ENCODE peak calls at places on chromosomes 1 and 21, in eight cellular contexts. I is pancreas; B is CD4-positive, alpha-beta T cell; Y is mesenchymal stem cell; N is ACHN; O is SW480; Z is NCI-H1105 treated with DMSO at 0.1 percent for 48 hours; G is stimulated activated CD8-positive, alpha-beta memory T cell treated with anti-CD3 and anti-CD28 coated beads, Interleukin-15, amount 100 ng/mL, for 1 hour. W is an unnamed sample.
A peak's percentile ranks its signal among the peaks of the same experiment; 100 is the strongest.

GRCh38 chr1:232033285-232033684 is 406.7 kb downstream of the DISC1 start:
- DNase-seq in G (no peak), Y (peak; percentile 18), Z (no peak), N (no peak), I (no peak), O (no peak), B (no peak), W (no peak)

GRCh38 chr21:14382486-14382834 is 486 bp downstream of the HSPA13 start:
- DNase-seq in I (no peak), N (no peak), O (no peak), G (no peak), B (no peak), Y (no peak), Z (peak; percentile 68), W (no peak)

GRCh38 chr1:8818325-8818775 is 910 bp upstream of the RERE start:
- DNase-seq in Y (peak; percentile 85), G (no peak), B (no peak), Z (peak; percentile 64), N (peak; percentile 71), O (peak; percentile 66), I (no peak), W (no peak)

GRCh38 chr1:10631121-10631810 is 156.5 kb downstream of the PEX14 start:
- DNase-seq in O (no peak), G (no peak), B (no peak), Z (no peak), N (no peak), Y (no peak), I (peak; percentile 64), W (peak; percentile 24)

GRCh38 chr1:206674745-206675175 is 9.9 kb upstream of the MAPKAPK2 start:
- DNase-seq in G (no peak), N (peak; percentile 90), O (no peak), I (peak; percentile 29), Z (no peak), B (no peak), Y (peak; percentile 99), W (no peak)

GRCh38 chr1:145878724-145879123 is 6.9 kb downstream of the ANKRD35 start:
- DNase-seq in O (no peak), Z (no peak), N (no peak), Y (peak; percentile 26), I (no peak), G (no peak), B (no peak), W (no peak)

GRCh38 chr1:153697191-153697872 is 18.8 kb downstream of the NPR1 start:
- DNase-seq in N (no peak), O (no peak), G (no peak), I (no peak), Y (no peak), Z (no peak), B (no peak), W (peak; percentile 43)

GRCh38 chr1:169090308-169090899 is 16.1 kb upstream of the ATP1B1 start:
- DNase-seq in Z (no peak), N (no peak), G (no peak), B (no peak), I (no peak), O (no peak), Y (no peak), W (no peak)

GRCh38 chr1:233290609-233291008 is 4.9 kb downstream of the PCNX2 start:
- DNase-seq in I (no peak), G (no peak), Y (no peak), O (no peak), B (no peak), N (no peak), Z (no peak), W (no peak)

GRCh38 chr1:52204696-52205095 is 62.8 kb downstream of the ZFYVE9 start:
- DNase-seq in N (no peak), Z (no peak), O (no peak), B (no peak), I (no peak), G (no peak), Y (peak; percentile 14), W (no peak)

GRCh38 chr1:54221113-54221834 is 21.3 kb downstream of the MRPL37 start:
- DNase-seq in G (no peak), N (no peak), B (no peak), I (no peak), O (no peak), Y (no peak), Z (no peak), W (no peak)

GRCh38 chr1:8740034-8740449 is 77.4 kb downstream of the RERE start:
- DNase-seq in I (no peak), N (no peak), O (no peak), Z (no peak), G (no peak), B (no peak), Y (peak; percentile 96), W (no peak)

GRCh38 chr21:42865361-42866160 is 13.8 kb downstream of the WDR4 start:
- DNase-seq in Z (peak; percentile 93), I (peak; percentile 63), B (no peak), O (no peak), N (no peak), G (no peak), Y (no peak), W (peak; percentile 76)

GRCh38 chr1:245216356-245217110 is 61.7 kb downstream of the KIF26B start:
- DNase-seq in N (no peak), Z (no peak), B (no peak), G (no peak), I (no peak), Y (no peak), O (no peak), W (no peak)

GRCh38 chr1:226882631-226883409 is 12.4 kb downstream of the PSEN2 start:
- DNase-seq in B (no peak), G (no peak), Z (no peak), Y (peak; percentile 48), I (no peak), O (peak; percentile 64), N (peak; percentile 45), W (no peak)

GRCh38 chr21:27423906-27424595 is 457.2 kb upstream of the ADAMTS5 start:
- DNase-seq in G (no peak), O (no peak), Z (no peak), Y (peak; percentile 37), I (no peak), N (peak; percentile 28), B (no peak), W (no peak)

GRCh38 chr1:109895720-109896504 is 14.7 kb upstream of the CSF1 start:
- DNase-seq in B (no peak), Y (peak; percentile 82), O (peak; percentile 41), I (no peak), G (no peak), N (peak; percentile 14), Z (no peak), W (peak; percentile 55)

GRCh38 chr1:87044840-87045239 is 130.4 kb downstream of the HS2ST1 start:
- DNase-seq in Y (no peak), G (no peak), I (no peak), Z (no peak), N (no peak), B (peak; percentile 51), O (no peak), W (no peak)

GRCh38 chr21:34358866-34359265 is 4.9 kb upstream of the KCNE2 start:
- DNase-seq in O (no peak), N (no peak), Z (no peak), Y (no peak), I (no peak), B (no peak), G (no peak), W (no peak)

GRCh38 chr1:115669886-115670285 is 28.1 kb downstream of the VANGL1 start:
- DNase-seq in I (no peak), O (no peak), N (no peak), Y (no peak), Z (no peak), B (no peak), G (no peak), W (no peak)

GRCh38 chr1:1309525-1310385 is 1.4 kb downstream of the PUSL1 start:
- DNase-seq in G (no peak), I (no peak), O (peak; percentile 31), Y (no peak), B (no peak), N (no peak), Z (peak; percentile 17), W (no peak)

GRCh38 chr1:36622741-36623648 is 140.3 kb upstream of the CSF3R start:
- DNase-seq in N (peak; percentile 35), Y (no peak), Z (no peak), O (no peak), G (no peak), B (no peak), I (peak; percentile 83), W (no peak)

GRCh38 chr1:226646026-226646869 is 92.8 kb downstream of the ITPKB start:
- DNase-seq in O (no peak), Y (no peak), B (no peak), N (no peak), Z (no peak), G (no peak), I (peak; percentile 55), W (peak; percentile 41)

GRCh38 chr1:108816049-108816882 is 40.6 kb downstream of the AKNAD1 start:
- DNase-seq in Z (peak; percentile 9), Y (peak; percentile 98), O (peak; percentile 90), I (peak; percentile 72), G (no peak), N (peak; percentile 77), B (no peak), W (peak; percentile 78)

W was measured in left ventricle myocardium superior.